ENCODE peak calls at places on chromosomes 16 and 17, in six cellular contexts. O is upper lobe of right lung, B is astrocyte of the cerebellum, X is ovary, D is H7, S is small intestine. N is an unnamed sample.

GRCh38 chr16:1839554-1839953 is 12.5 kb downstream of the FAHD1 start:
- DNase-seq in O (no peak), B (no peak), X (no peak), D (no peak), S (no peak), N (peak)

GRCh38 chr16:54055191-54055590 is 231.4 kb downstream of the IRX3 start:
- DNase-seq in O (no peak), B (no peak), X (no peak), D (no peak), S (no peak), N (no peak)

GRCh38 chr16:87543436-87544191 is 50.8 kb upstream of the ZCCHC14 start:
- DNase-seq in O (no peak), B (no peak), X (peak), D (no peak), S (no peak), N (peak)

GRCh38 chr16:15811778-15812750 is 44.8 kb downstream of the MYH11 start:
- DNase-seq in O (no peak), B (no peak), X (no peak), D (no peak), S (peak), N (peak)

GRCh38 chr17:45700171-45701090 is 83.7 kb upstream of the CRHR1 start:
- DNase-seq in O (no peak), B (no peak), X (no peak), D (no peak), S (no peak), N (no peak)

GRCh38 chr17:78141437-78142112 is 4.6 kb upstream of the C17orf99 start:
- DNase-seq in O (no peak), B (no peak), X (no peak), D (peak), S (no peak), N (no peak)

GRCh38 chr17:57997085-57997809 is 9.2 kb upstream of the VEZF1 start:
- DNase-seq in O (no peak), B (no peak), X (no peak), D (no peak), S (no peak), N (peak)

GRCh38 chr16:497258-497657 is 30.3 kb upstream of the CAPN15 start:
- DNase-seq in O (no peak), B (no peak), X (no peak), D (no peak), S (no peak), N (no peak)

GRCh38 chr17:44907696-44908470 is 7.4 kb downstream of the GFAP start:
- DNase-seq in O (no peak), B (no peak), X (no peak), D (peak), S (no peak), N (no peak)

GRCh38 chr16:17130733-17131132 is 340.0 kb downstream of the XYLT1 start:
- DNase-seq in O (no peak), B (no peak), X (no peak), D (no peak), S (no peak), N (no peak)

GRCh38 chr17:29369831-29370735 is 20.1 kb upstream of the TAOK1 start:
- DNase-seq in O (no peak), B (peak), X (peak), D (peak), S (peak), N (peak)

GRCh38 chr17:63435681-63436522 is 10.2 kb downstream of the CYB561 start:
- DNase-seq in O (peak), B (no peak), X (no peak), D (peak), S (peak), N (no peak)

GRCh38 chr16:16992986-16993783 is 477.6 kb downstream of the XYLT1 start:
- DNase-seq in O (no peak), B (no peak), X (no peak), D (no peak), S (peak), N (no peak)

GRCh38 chr17:76478730-76479514 is 11.5 kb downstream of the AANAT start:
- DNase-seq in O (peak), B (no peak), X (no peak), D (no peak), S (no peak), N (no peak)

GRCh38 chr17:50475362-50475761 is 3.3 kb upstream of the RSAD1 start:
- DNase-seq in O (no peak), B (no peak), X (no peak), D (no peak), S (no peak), N (no peak)

GRCh38 chr17:38453951-38454421 is 25.7 kb downstream of the ARHGAP23 start:
- DNase-seq in O (no peak), B (no peak), X (peak), D (peak), S (no peak), N (no peak)

GRCh38 chr17:79005063-79005861 is 4.3 kb downstream of the CANT1 start:
- DNase-seq in O (peak), B (no peak), X (peak), D (no peak), S (peak), N (no peak)

GRCh38 chr16:86805210-86805609 is 226.9 kb downstream of the FOXL1 start:
- DNase-seq in O (no peak), B (no peak), X (no peak), D (no peak), S (no peak), N (no peak)

GRCh38 chr16:79994413-79994812 is 393.9 kb upstream of the MAF start:
- DNase-seq in O (no peak), B (no peak), X (no peak), D (no peak), S (no peak), N (no peak)

GRCh38 chr17:77145635-77146632 is 5.2 kb downstream of the SEC14L1 start:
- DNase-seq in O (peak), B (peak), X (no peak), D (no peak), S (peak), N (no peak)

GRCh38 chr17:35295686-35296085 is 52.8 kb downstream of the SLFN5 start:
- DNase-seq in O (no peak), B (no peak), X (no peak), D (no peak), S (no peak), N (no peak)

GRCh38 chr16:84052071-84052622 is 9.6 kb upstream of the SLC38A8 start:
- DNase-seq in O (peak), B (no peak), X (no peak), D (no peak), S (no peak), N (no peak)

GRCh38 chr17:19724501-19725420 is 8.4 kb upstream of the SLC47A2 start:
- DNase-seq in O (peak), B (no peak), X (peak), D (no peak), S (peak), N (peak)

GRCh38 chr17:66633322-66633965 is 201.5 kb upstream of the CACNG5 start:
- DNase-seq in O (no peak), B (no peak), X (no peak), D (no peak), S (peak), N (peak)

GRCh38 chr16:61042736-61043135 is 993.5 kb downstream of the CDH8 start:
- DNase-seq in O (no peak), B (no peak), X (no peak), D (peak), S (no peak), N (peak)

GRCh38 chr16:67922221-67922620 is 9.4 kb downstream of the CTRL start:
- DNase-seq in O (no peak), B (no peak), X (no peak), D (no peak), S (no peak), N (no peak)

GRCh38 chr17:48642843-48643696 is 16.9 kb upstream of the HOXB9 start:
- DNase-seq in O (no peak), B (no peak), X (no peak), D (peak), S (no peak), N (no peak)
- H3K4me3 ChIP-seq in O (no peak), B (no peak), X (no peak), D (no peak), S (peak), N (no peak)

GRCh38 chr16:28985611-28986041 is 774 bp downstream of the LAT start:
- DNase-seq in O (no peak), B (no peak), X (no peak), D (peak), S (no peak), N (no peak)
- H3K4me3 ChIP-seq in O (peak), B (no peak), X (no peak), D (no peak), S (peak), N (peak)

DNA sequence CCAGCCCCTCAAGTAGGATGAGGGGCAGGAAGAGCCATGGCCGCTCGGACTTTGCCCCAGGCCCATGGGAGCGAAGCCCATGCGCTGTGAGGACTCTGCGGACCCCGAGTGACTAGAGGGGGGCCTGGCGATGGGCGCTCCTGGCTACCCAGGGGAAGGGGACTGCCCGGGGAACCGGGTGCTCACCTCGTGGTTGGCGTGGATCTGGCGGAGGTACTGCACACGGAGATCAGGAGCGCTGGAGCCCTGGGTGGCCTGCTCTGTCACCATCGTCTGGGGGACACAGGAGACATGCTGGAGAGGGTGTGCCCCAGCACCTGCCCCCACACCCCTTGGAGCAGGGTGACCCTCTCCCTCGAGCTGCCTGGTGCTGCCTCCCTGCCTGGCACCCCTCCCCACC is 11.0 kb downstream of the FAAP100 start:
- DNase-seq in O (no peak), B (no peak), X (no peak), D (no peak), S (no peak), N (no peak)
- H3K4me3 ChIP-seq in O (no peak), B (no peak), X (no peak), D (no peak), S (no peak), N (no peak)

DNA sequence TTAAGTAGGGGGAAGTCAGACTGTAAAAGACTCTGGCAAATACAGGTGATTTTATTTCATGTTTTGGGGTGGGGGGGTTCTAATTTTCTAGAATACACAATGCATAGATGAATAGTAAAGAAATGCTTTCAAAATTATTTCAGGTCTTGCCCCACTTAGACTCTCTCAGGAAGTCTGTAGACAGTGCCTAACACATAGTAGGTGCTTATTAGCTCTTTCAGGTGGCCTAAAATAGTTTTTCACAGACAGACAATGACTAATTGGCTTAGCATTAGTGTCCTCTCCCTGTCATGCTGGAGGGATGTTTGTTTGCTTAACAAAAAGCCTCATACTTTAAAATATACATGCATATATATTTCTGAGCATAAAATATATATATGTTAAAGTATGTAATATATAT is 366.0 kb downstream of the SOX9 start:
- DNase-seq in O (no peak), B (no peak), X (no peak), D (no peak), S (no peak), N (no peak)
- H3K4me3 ChIP-seq in O (no peak), B (no peak), X (no peak), D (no peak), S (no peak), N (no peak)

GRCh38 chr17:49360796-49361128 is 1.3 kb downstream of the ZNF652 start:
- DNase-seq in O (no peak), B (no peak), X (no peak), D (peak), S (no peak), N (no peak)

GRCh38 chr17:49359990-49360795 is 1.9 kb downstream of the ZNF652 start:
- DNase-seq in O (no peak), B (no peak), X (no peak), D (no peak), S (peak), N (no peak)

GRCh38 chr17:49356320-49356719 is 5.7 kb downstream of the ZNF652 start:
- DNase-seq in O (no peak), B (no peak), X (no peak), D (no peak), S (no peak), N (no peak)

GRCh38 chr17:49357516-49357915 is 4.5 kb downstream of the ZNF652 start:
- DNase-seq in O (no peak), B (no peak), X (no peak), D (no peak), S (no peak), N (no peak)

DNA sequence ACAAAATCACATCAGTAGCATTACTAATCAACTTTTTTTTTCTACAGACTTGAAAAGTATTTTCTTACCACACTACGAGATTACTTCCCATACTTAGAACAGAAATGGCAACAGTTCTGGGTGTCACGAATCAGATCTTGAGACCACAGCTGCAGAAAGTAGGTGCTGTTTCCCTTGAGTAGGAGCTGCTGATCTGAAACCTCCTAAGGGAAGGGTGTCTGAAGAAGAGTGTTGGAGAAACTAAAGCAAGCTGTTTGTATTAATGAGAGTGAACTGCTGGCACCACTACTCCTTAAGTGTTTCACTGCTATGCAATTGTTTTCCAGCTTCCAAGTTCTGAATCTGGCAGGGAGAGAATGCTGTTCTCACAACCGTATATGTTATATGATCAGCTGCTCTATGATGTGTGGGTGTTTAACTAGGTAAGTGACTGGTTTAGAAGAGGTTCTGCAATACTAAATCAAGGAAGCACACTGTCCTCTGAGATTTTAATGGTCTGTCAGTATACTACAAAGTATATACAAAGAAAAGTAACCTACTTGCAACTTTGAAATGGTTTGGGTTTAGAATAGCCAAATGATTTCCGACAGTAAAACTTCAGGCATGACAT is 3.3 kb downstream of the ZNF652 start:
- DNase-seq in O (no peak), B (no peak), X (no peak), D (no peak), S (peak), N (peak)
- H3K4me3 ChIP-seq in O (no peak), B (no peak), X (no peak), D (no peak), S (no peak), N (no peak)

GRCh38 chr17:83085526-83086196 is 6.3 kb downstream of the METRNL start:
- DNase-seq in O (no peak), B (no peak), X (no peak), D (no peak), S (no peak), N (no peak)
- H3K4me3 ChIP-seq in O (no peak), B (no peak), X (no peak), D (no peak), S (no peak), N (no peak)

GRCh38 chr17:54945671-54946070 is 22.8 kb downstream of the COX11 start:
- DNase-seq in O (no peak), B (no peak), X (no peak), D (no peak), S (no peak), N (no peak)
- H3K4me3 ChIP-seq in O (no peak), B (no peak), X (no peak), D (no peak), S (no peak), N (no peak)